ENCODE peak calls at places on chromosome 6, in seven cellular contexts. H, E, O, A, S, G and C are unnamed samples. For H3K9me3, the result is how much of the 10 kb centered on the place peaks cover.

GRCh38 chr6:140285998-140286690 is 911.7 kb upstream of the CITED2 start:
- DNase-seq in H (no peak), E (no peak), O (no peak), A (no peak), S (no peak), G (no peak), C (no peak)

GRCh38 chr6:2973656-2974055 is 2.3 kb upstream of the SERPINB6 start:
- DNase-seq in H (no peak), E (no peak), O (no peak), A (no peak), S (no peak), G (no peak), C (no peak)

GRCh38 chr6:83911278-83911677 is 51.8 kb downstream of the CYB5R4 start:
- DNase-seq in H (no peak), E (no peak), O (no peak), A (no peak), S (no peak), G (no peak), C (no peak)

GRCh38 chr6:134029495-134030455 is 22.6 kb downstream of the SLC2A12 start:
- DNase-seq in H (no peak), E (no peak), O (no peak), A (no peak), S (no peak), G (no peak), C (no peak)

GRCh38 chr6:25972128-25972527 is 9.5 kb downstream of the TRIM38 start:
- DNase-seq in H (no peak), E (no peak), O (no peak), A (no peak), S (no peak), G (no peak), C (no peak)

GRCh38 chr6:106546322-106547052 is 82.8 kb downstream of the RTN4IP1 start:
- DNase-seq in H (no peak), E (no peak), O (no peak), A (no peak), S (no peak), G (no peak), C (no peak)

GRCh38 chr6:72665599-72665998 is 43.7 kb downstream of the KCNQ5 start:
- DNase-seq in H (no peak), E (no peak), O (no peak), A (no peak), S (no peak), G (no peak), C (no peak)

GRCh38 chr6:163416640-163417253 is 2.2 kb downstream of the QKI start:
- DNase-seq in H (peak), E (peak), O (peak), A (no peak), S (peak), G (no peak), C (no peak)

GRCh38 chr6:131199568-131200272 is 64.5 kb downstream of the AKAP7 start:
- DNase-seq in H (peak), E (peak), O (peak), A (no peak), S (peak), G (no peak), C (peak)

GRCh38 chr6:162698440-162698839 is 29.1 kb downstream of the PRKN start:
- DNase-seq in H (no peak), E (no peak), O (no peak), A (no peak), S (no peak), G (no peak), C (no peak)

GRCh38 chr6:53347921-53348435 is 772 bp downstream of the ELOVL5 start:
- DNase-seq in H (peak), E (peak), O (peak), A (peak), S (peak), G (peak), C (peak)

GRCh38 chr6:77021232-77021631 is 442.1 kb downstream of the HTR1B start:
- DNase-seq in H (no peak), E (no peak), O (no peak), A (no peak), S (no peak), G (no peak), C (no peak)

GRCh38 chr6:109424946-109425345 is 15.5 kb downstream of the PPIL6 start:
- DNase-seq in H (no peak), E (no peak), O (no peak), A (no peak), S (no peak), G (no peak), C (no peak)

GRCh38 chr6:82915666-82916065 is 150.0 kb downstream of the UBE3D start:
- DNase-seq in H (no peak), E (no peak), O (no peak), A (no peak), S (no peak), G (no peak), C (no peak)

GRCh38 chr6:33080127-33081089 is 4.6 kb downstream of the HLA-DPB1 start:
- DNase-seq in H (peak), E (no peak), O (no peak), A (peak), S (no peak), G (peak), C (no peak)

GRCh38 chr6:21208114-21208795 is 385.3 kb upstream of the SOX4 start:
- DNase-seq in H (no peak), E (no peak), O (no peak), A (no peak), S (no peak), G (no peak), C (no peak)

GRCh38 chr6:158503846-158504245 is 56.0 kb upstream of the TMEM181 start:
- DNase-seq in H (no peak), E (no peak), O (no peak), A (no peak), S (no peak), G (no peak), C (no peak)

GRCh38 chr6:73064261-73064660 is 161.0 kb downstream of the KHDC1L start:
- DNase-seq in H (no peak), E (no peak), O (no peak), A (no peak), S (no peak), G (no peak), C (no peak)

GRCh38 chr6:50899306-50899840 is 80.7 kb downstream of the TFAP2B start:
- DNase-seq in H (no peak), E (no peak), O (no peak), A (no peak), S (no peak), G (no peak), C (no peak)

GRCh38 chr6:124683507-124683906 is 278.7 kb upstream of the RNF217 start:
- DNase-seq in H (no peak), E (peak), O (no peak), A (no peak), S (no peak), G (no peak), C (no peak)

GRCh38 chr6:12249516-12250394 is 40.4 kb upstream of the EDN1 start:
- DNase-seq in H (peak), E (no peak), O (no peak), A (no peak), S (no peak), G (no peak), C (no peak)

GRCh38 chr6:144094731-144095133 is 641 bp downstream of the SF3B5 start:
- DNase-seq in H (no peak), E (no peak), O (no peak), A (no peak), S (no peak), G (no peak), C (no peak)

GRCh38 chr6:11744753-11745152 is 33.9 kb downstream of the ADTRP start:
- DNase-seq in H (peak), E (no peak), O (peak), A (peak), S (no peak), G (peak), C (no peak)

GRCh38 chr6:99613705-99614429 is 7.2 kb downstream of the PRDM13 start:
- DNase-seq in H (no peak), E (peak), O (no peak), A (no peak), S (peak), G (peak), C (no peak)

GRCh38 chr6:12785301-12785700 is 68.7 kb downstream of the PHACTR1 start:
- DNase-seq in H (no peak), E (no peak), O (no peak), A (no peak), S (no peak), G (no peak), C (no peak)

GRCh38 chr6:158026054-158026900 is 44.6 kb downstream of the SYNJ2 start:
- DNase-seq in H (peak), E (peak), O (peak), A (peak), S (peak), G (peak), C (peak)

GRCh38 chr6:16306334-16306733 is 67.9 kb downstream of the GMPR start:
- DNase-seq in H (no peak), E (no peak), O (no peak), A (no peak), S (no peak), G (no peak), C (no peak)
- H3K9me3 ChIP-seq in H (under half), E (under half), O (under half), A (under half), S (under half), G (under half), C (under half)

GRCh38 chr6:28736121-28736520 is 187.7 kb downstream of the TRIM27 start:
- DNase-seq in H (no peak), E (no peak), O (no peak), A (no peak), S (no peak), G (no peak), C (no peak)
- H3K9me3 ChIP-seq in H (under half), E (under half), O (under half), A (under half), S (under half), G (under half), C (under half)

GRCh38 chr6:170004585-170005210 is 253.3 kb downstream of the ERMARD start:
- DNase-seq in H (no peak), E (peak), O (no peak), A (no peak), S (no peak), G (no peak), C (no peak)
- H3K9me3 ChIP-seq in H (under half), E (under half), O (under half), A (under half), S (under half), G (under half), C (under half)

GRCh38 chr6:35931120-35931561 is 10.2 kb upstream of the SRPK1 start:
- DNase-seq in H (no peak), E (no peak), O (no peak), A (no peak), S (no peak), G (no peak), C (no peak)

GRCh38 chr6:35933844-35934243 is 12.9 kb upstream of the SRPK1 start:
- DNase-seq in H (no peak), E (no peak), O (no peak), A (no peak), S (no peak), G (no peak), C (no peak)

GRCh38 chr6:35929601-35930000 is 8.7 kb upstream of the SRPK1 start:
- DNase-seq in H (no peak), E (no peak), O (no peak), A (no peak), S (no peak), G (no peak), C (no peak)

GRCh38 chr6:35936960-35937359 is 16.1 kb upstream of the SRPK1 start:
- DNase-seq in H (no peak), E (no peak), O (no peak), A (no peak), S (no peak), G (no peak), C (no peak)

DNA sequence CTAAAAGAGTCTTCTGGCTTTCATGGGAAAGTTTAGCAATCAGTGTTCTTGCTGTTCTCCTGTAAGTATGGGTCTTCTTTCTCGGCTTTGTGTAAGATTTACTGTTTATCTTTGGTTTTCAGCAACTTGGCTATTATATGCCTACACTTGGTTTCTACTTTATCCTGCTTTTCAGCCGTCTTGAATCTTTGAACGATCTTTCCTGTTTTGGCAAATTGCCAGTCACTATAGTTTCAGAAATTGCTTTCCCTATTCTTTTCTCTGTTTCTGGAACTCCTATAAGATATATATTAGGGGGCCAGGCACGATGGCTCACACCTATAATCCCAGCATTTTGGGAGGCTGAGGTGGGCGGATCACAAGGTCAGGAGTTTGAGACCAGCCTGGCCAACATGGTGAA is 14.6 kb upstream of the SRPK1 start:
- DNase-seq in H (no peak), E (no peak), O (no peak), A (no peak), S (no peak), G (no peak), C (no peak)
- H3K9me3 ChIP-seq in H (under half), E (under half), O (under half), A (under half), S (under half), G (under half), C (under half)

GRCh38 chr6:4383910-4384637 is 248.7 kb upstream of the ECI2 start:
- DNase-seq in H (no peak), E (no peak), O (no peak), A (no peak), S (no peak), G (no peak), C (no peak)

GRCh38 chr6:4381379-4381778 is 246.0 kb upstream of the ECI2 start:
- DNase-seq in H (no peak), E (no peak), O (no peak), A (no peak), S (no peak), G (no peak), C (no peak)

GRCh38 chr6:4382362-4382853 is 247.0 kb upstream of the ECI2 start:
- DNase-seq in H (no peak), E (no peak), O (no peak), A (no peak), S (no peak), G (no peak), C (no peak)

GRCh38 chr6:4380881-4381281 is 245.5 kb upstream of the ECI2 start:
- DNase-seq in H (no peak), E (no peak), O (no peak), A (no peak), S (no peak), G (no peak), C (no peak)

GRCh38 chr6:4384638-4385036 is 249.3 kb upstream of the ECI2 start:
- DNase-seq in H (no peak), E (no peak), O (no peak), A (no peak), S (no peak), G (no peak), C (no peak)
- H3K9me3 ChIP-seq in H (under half), E (under half), O (under half), A (under half), S (under half), G (under half), C (under half)

GRCh38 chr6:137163732-137164318 is 9.6 kb downstream of the IL22RA2 start:
- DNase-seq in H (no peak), E (no peak), O (no peak), A (no peak), S (no peak), G (no peak), C (no peak)

GRCh38 chr6:137170266-137171052 is 3.0 kb downstream of the IL22RA2 start:
- DNase-seq in H (no peak), E (no peak), O (no peak), A (no peak), S (no peak), G (no peak), C (no peak)

GRCh38 chr6:137162692-137163303 is 10.6 kb downstream of the IL22RA2 start:
- DNase-seq in H (no peak), E (no peak), O (no peak), A (no peak), S (no peak), G (no peak), C (no peak)

GRCh38 chr6:137167702-137168377 is 5.6 kb downstream of the IL22RA2 start:
- DNase-seq in H (no peak), E (no peak), O (no peak), A (no peak), S (no peak), G (no peak), C (no peak)

DNA sequence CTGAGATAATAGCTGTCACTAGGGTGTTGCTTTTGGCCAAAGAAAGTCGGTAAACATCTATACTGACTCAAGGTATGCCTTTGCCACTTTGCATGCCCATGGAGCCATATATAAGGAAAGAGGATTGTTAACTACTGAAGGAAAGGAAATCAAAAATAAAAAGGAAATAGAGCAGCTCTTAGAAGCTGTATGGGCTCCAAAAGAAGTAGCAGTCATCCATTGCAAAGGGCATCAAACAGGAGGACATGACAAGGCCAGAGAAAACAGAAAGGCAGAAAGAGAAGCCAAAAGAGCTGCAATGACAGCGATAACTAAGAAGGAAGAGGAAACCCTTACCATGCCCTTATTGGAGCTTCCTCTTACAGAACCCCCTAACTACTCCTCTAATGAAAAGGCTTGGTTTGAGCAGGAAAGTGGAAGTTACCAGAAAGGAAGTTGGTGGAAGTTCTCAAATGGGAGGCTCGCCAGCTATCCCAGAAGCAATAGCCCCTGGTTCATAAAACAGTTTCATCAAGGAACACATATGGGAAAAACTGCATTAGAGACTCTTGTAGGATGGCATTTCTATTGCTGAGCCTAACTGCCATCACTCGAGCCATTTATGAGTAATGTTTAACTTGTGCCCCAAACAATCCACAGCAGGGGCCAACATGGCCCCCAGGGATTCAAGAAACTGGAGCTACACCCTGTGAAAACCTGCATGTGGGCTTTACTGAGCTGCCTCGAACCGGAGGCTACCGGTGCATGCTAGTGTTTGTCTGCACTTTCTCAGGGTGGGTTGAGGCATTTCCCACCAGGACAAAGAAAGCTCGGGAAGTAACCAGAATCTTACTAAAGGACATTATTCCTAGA is 7.0 kb downstream of the IL22RA2 start:
- DNase-seq in H (no peak), E (no peak), O (no peak), A (no peak), S (no peak), G (no peak), C (no peak)
- H3K9me3 ChIP-seq in H (under half), E (under half), O (under half), A (under half), S (under half), G (under half), C (under half)

DNA sequence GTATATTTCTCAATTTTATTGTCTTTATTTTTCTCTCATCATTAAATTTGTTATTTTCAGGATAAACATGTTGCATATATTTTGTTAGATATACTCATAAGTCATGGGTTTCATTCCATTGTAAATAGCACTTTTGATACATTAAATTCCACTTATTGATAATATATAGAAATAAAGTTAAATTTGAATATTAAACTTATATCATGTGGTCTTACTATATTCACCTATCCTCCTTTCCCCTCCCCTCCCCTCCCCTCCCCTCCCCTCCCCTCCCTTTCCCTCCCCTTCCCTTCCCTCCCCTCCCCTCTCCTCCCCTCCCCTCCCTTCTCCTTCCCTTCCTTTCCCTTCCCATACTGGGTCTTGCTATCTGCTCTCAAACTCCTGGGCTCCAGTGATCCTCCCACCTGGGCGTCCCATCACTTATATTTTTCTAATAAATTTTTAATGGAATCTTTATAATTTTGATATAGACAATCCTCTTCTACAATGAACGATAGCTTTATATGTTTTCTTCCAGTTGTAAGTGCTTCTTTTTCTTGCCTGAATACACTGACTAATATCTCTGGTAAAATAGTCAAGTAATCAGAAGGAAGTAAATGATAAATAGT is 692.4 kb downstream of the C6orf118 start:
- DNase-seq in H (no peak), E (no peak), O (no peak), A (no peak), S (no peak), G (no peak), C (no peak)
- H3K9me3 ChIP-seq in H (under half), E (under half), O (under half), A (under half), S (under half), G (under half), C (under half)

GRCh38 chr6:137171053-137171374 is 2.4 kb downstream of the IL22RA2 start:
- DNase-seq in H (no peak), E (no peak), O (no peak), A (no peak), S (no peak), G (no peak), C (no peak)

GRCh38 chr6:137159912-137160311 is 13.5 kb downstream of the IL22RA2 start:
- DNase-seq in H (no peak), E (no peak), O (no peak), A (no peak), S (no peak), G (no peak), C (no peak)

GRCh38 chr6:137160763-137161162 is 12.7 kb downstream of the IL22RA2 start:
- DNase-seq in H (no peak), E (no peak), O (no peak), A (no peak), S (no peak), G (no peak), C (no peak)

GRCh38 chr6:137161975-137162374 is 11.5 kb downstream of the IL22RA2 start:
- DNase-seq in H (no peak), E (no peak), O (no peak), A (no peak), S (no peak), G (no peak), C (no peak)

GRCh38 chr6:137165375-137166246 is 7.8 kb downstream of the IL22RA2 start:
- DNase-seq in H (peak), E (peak), O (peak), A (no peak), S (no peak), G (no peak), C (peak)
- H3K9me3 ChIP-seq in H (under half), E (under half), O (under half), A (under half), S (under half), G (under half), C (under half)

DNA sequence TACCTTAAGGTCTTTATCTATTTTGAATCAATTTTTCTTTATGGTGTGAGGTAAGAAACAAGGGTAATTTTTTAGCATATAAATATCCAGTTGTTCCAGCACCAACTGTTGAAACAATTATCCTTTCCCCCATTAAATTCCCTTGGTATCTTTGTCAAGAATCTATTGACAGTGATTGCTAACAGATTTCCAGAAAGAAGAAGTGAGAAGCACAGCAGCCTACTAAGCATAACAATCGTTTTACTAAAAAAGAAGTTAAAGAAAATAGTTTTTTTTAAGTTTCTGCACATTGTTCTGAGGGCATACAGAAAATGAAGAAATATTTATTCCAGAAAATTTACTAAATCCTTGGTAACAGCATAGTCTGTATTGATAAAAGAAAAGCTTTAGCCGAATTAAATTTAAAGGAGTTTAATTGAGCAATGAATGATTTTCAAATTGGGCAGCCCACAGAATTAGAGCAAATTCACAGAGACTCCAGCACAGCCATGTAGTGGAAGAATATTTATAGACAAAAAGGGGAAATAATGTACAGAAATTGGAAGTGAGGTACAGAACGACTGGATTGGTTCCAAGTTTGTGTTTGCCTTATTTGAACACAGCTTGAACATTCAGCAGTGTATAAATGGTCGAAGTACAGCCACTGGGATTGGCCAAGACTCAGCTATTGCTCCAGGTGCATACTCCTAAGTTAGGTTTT is 97.9 kb upstream of the UST start:
- DNase-seq in H (no peak), E (no peak), O (no peak), A (no peak), S (no peak), G (no peak), C (no peak)
- H3K9me3 ChIP-seq in H (under half), E (under half), O (under half), A (under half), S (under half), G (under half), C (under half)